ENCODE peak calls at places on chromosomes 13 and 19, in five cellular contexts. X is A549, B is neural progenitor cell, R is Peyer's patch, U is mammary epithelial cell. L is an unnamed sample.

GRCh38 chr19:38264486-38265212 is at the start of gene SPINT2:
- DNase-seq in R (no peak), X (no peak), B (peak), U (no peak), L (no peak)

GRCh38 chr19:34932494-34932893 is 5.8 kb downstream of the ZNF30 start:
- DNase-seq in U (no peak), X (no peak), B (no peak), R (no peak), L (no peak)

GRCh38 chr13:41697578-41697977 is 240.2 kb downstream of the RGCC start:
- DNase-seq in R (no peak), U (no peak), B (no peak), X (no peak), L (no peak)

GRCh38 chr13:39484506-39485313 is 118.3 kb downstream of the LHFPL6 start:
- DNase-seq in B (no peak), R (no peak), U (peak), X (no peak), L (no peak)

GRCh38 chr13:71577127-71577526 is 289.9 kb downstream of the DACH1 start:
- DNase-seq in B (no peak), R (no peak), U (peak), X (no peak), L (no peak)

GRCh38 chr13:23736541-23736940 is 152.7 kb downstream of the MIPEP start:
- DNase-seq in B (no peak), U (no peak), R (no peak), X (no peak), L (no peak)

GRCh38 chr13:50645092-50645491 is 198.4 kb downstream of the DLEU7 start:
- DNase-seq in B (no peak), X (no peak), R (no peak), U (peak), L (no peak)

GRCh38 chr13:82900453-82900852 is 981.8 kb downstream of the SLITRK1 start:
- DNase-seq in R (no peak), X (no peak), B (no peak), U (no peak), L (no peak)

GRCh38 chr13:100803091-100803490 is 128.5 kb upstream of the TMTC4 start:
- DNase-seq in U (no peak), X (no peak), R (no peak), B (no peak), L (no peak)

GRCh38 chr13:37608750-37609339 is 10.3 kb upstream of the POSTN start:
- DNase-seq in U (no peak), R (no peak), X (no peak), B (no peak), L (no peak)

GRCh38 chr19:49573451-49573850 is 6.9 kb downstream of the NOSIP start:
- DNase-seq in U (no peak), X (no peak), B (no peak), R (no peak), L (no peak)

GRCh38 chr13:34696296-34696695 is 245.8 kb upstream of the NBEA start:
- DNase-seq in X (no peak), B (no peak), U (no peak), R (no peak), L (no peak)

GRCh38 chr19:40658031-40658430 is 32.4 kb downstream of the NUMBL start:
- DNase-seq in B (no peak), U (no peak), R (no peak), X (no peak), L (no peak)

GRCh38 chr19:16266586-16266942 is 58.1 kb upstream of the KLF2 start:
- DNase-seq in X (no peak), U (no peak), B (no peak), R (no peak), L (no peak)

GRCh38 chr13:110294146-110294545 is 12.8 kb downstream of the COL4A1 start:
- DNase-seq in R (no peak), B (no peak), U (no peak), X (no peak), L (no peak)

GRCh38 chr19:44846455-44847143 is 502 bp downstream of the NECTIN2 start:
- DNase-seq in B (peak), R (no peak), U (peak), X (no peak), L (no peak)

GRCh38 chr19:36215276-36216171 is 618 bp downstream of the ZNF146 start:
- DNase-seq in X (peak), U (peak), R (no peak), B (peak), L (no peak)

GRCh38 chr19:16106121-16106520 is 5.6 kb upstream of the RAB8A start:
- DNase-seq in X (peak), U (peak), R (no peak), B (no peak), L (no peak)

GRCh38 chr13:26379831-26380230 is 125.9 kb downstream of the CDK8 start:
- DNase-seq in U (no peak), X (no peak), B (no peak), R (no peak), L (no peak)

GRCh38 chr19:1213391-1214286 is 8.1 kb downstream of the STK11 start:
- DNase-seq in U (peak), X (no peak), B (no peak), R (peak), L (peak)

GRCh38 chr19:39093761-39094160 is 9.6 kb downstream of the ACP7 start:
- DNase-seq in B (no peak), R (no peak), X (peak), U (peak), L (no peak)

GRCh38 chr13:33446821-33447481 is 161.4 kb upstream of the STARD13 start:
- DNase-seq in U (peak), B (no peak), R (no peak), X (no peak), L (no peak)

GRCh38 chr13:39317284-39317683 is 279.0 kb downstream of the NHLRC3 start:
- DNase-seq in U (peak), R (no peak), X (no peak), B (no peak), L (peak)

GRCh38 chr13:45392811-45393210 is 25.4 kb downstream of the SLC25A30 start:
- DNase-seq in U (no peak), R (no peak), X (no peak), B (no peak), L (no peak)

GRCh38 chr19:2095338-2095938 is 688 bp downstream of the MOB3A start:
- DNase-seq in R (no peak), B (peak), U (no peak), X (no peak), L (no peak)

GRCh38 chr19:46579286-46579944 is 21.7 kb upstream of the CALM3 start:
- DNase-seq in X (peak), U (no peak), R (no peak), B (peak), L (no peak)
- TF ChIP-seq CTCF in X (peak), U (no peak), R (no peak), B (peak), L (peak)

DNA sequence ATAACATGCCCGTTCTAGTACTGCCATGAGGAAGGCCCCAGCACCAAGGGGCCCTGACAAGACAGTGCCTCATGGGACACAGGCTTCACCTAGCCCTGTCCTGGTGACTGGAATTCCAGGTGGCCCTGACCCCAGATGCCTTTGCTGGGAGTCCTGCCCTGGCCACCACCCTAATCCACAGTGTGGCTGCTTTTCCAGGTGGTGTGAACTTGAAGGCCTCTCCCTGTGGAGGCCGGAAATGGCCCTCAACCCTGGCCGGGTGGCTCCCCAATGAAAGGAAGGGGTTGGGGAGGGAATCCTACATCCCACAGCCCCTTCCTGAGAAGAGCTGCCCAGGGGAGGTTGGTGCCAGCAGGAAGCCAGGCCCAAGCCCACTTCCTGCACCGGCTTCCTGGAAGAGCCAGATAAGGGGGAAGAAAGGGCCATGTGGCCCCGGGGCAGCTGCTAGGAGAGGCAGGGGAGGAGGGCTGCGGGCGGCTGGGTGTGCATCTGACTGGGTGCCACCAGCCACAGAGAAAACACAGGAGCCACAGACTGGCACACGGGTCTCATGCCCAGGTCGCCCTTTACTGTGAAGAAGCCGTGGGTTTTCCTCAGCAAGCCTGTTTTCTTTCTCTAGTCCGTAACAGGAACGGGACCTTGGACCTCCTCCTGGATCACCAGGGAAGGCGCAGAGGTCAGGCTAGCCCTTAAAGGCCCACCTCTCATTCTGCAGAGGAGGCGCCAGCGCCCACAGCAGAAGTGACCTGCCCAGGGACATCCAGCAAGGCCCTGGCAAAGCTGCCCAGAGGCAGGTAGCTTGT is 4.7 kb downstream of the LSM4 start:
- DNase-seq in B (no peak), R (peak), U (no peak), X (no peak), L (peak)
- H3K4me3 ChIP-seq in B (no peak), R (no peak), U (no peak), X (no peak), L (peak)

DNA sequence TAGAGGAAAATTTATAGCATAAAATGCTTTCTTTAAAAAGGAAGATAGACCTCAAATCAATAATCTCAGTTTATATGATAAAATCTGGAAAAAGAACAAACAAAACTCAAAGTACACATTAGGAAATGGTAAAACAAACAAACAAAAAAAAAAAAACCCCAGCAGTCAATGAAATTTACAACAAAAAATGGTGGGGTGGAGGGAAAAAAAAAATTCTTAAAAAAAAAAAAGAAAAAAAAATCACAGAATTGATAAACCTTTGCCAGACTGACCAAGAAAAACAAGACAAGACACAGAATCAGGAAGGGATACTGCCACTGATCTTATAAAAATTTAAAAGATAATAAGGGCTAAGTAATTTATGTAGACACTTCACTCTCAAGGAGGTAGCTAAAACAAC is 11.2 kb downstream of the TUBGCP3 start:
- DNase-seq in U (no peak), B (no peak), X (no peak), R (no peak), L (no peak)
- H3K27ac ChIP-seq in U (no peak), B (no peak), X (no peak), R (no peak), L (no peak)

GRCh38 chr13:53068841-53069520 is 40.4 kb downstream of the OLFM4 start:
- DNase-seq in X (no peak), B (peak), R (no peak), U (no peak), L (no peak)
- TF ChIP-seq CTCF in X (no peak), B (no peak), R (peak), U (no peak), L (no peak)

GRCh38 chr13:111634410-111634809 is 314.0 kb downstream of the TEX29 start:
- DNase-seq in R (no peak), B (no peak), X (no peak), U (no peak), L (no peak)

GRCh38 chr13:111630411-111630810 is 310.0 kb downstream of the TEX29 start:
- DNase-seq in R (no peak), B (peak), X (no peak), U (no peak), L (no peak)

GRCh38 chr13:111629933-111630332 is 309.5 kb downstream of the TEX29 start:
- DNase-seq in U (no peak), B (peak), R (no peak), X (no peak), L (no peak)

GRCh38 chr13:111633401-111633800 is 313.0 kb downstream of the TEX29 start:
- DNase-seq in B (no peak), R (no peak), U (no peak), X (no peak), L (no peak)

GRCh38 chr13:111632906-111633305 is 312.5 kb downstream of the TEX29 start:
- DNase-seq in R (no peak), B (peak), U (no peak), X (no peak), L (no peak)
- H3K4me3 ChIP-seq in R (no peak), B (no peak), U (no peak), X (no peak), L (no peak)

GRCh38 chr13:95793018-95793555 is 116.1 kb downstream of the DNAJC3 start:
- DNase-seq in R (no peak), U (peak), X (no peak), B (no peak), L (no peak)
- H3K27ac ChIP-seq in R (no peak), U (peak), X (no peak), B (no peak), L (no peak)

L was measured in left ventricle myocardium inferior.